ENCODE peak calls at places on chromosomes 6 and 20, in nine cellular contexts. W is mucosa of descending colon, O is heart right ventricle, Q is astrocyte, Z is brain microvascular endothelial cell, D is Peyer's patch, Y is heart left ventricle, K is testis, A is coronary artery. P is an unnamed sample.

GRCh38 chr20:55540013-55540412 is 465.3 kb downstream of the CBLN4 start:
- DNase-seq in W (no peak), O (no peak), Q (no peak), Z (no peak), D (no peak), Y (no peak), K (no peak), A (no peak), P (no peak)

GRCh38 chr6:43972179-43972914 is 154.9 kb downstream of the MRPL14 start:
- DNase-seq in W (no peak), O (no peak), Q (no peak), Z (no peak), D (no peak), Y (no peak), K (no peak), A (peak; percentile 64), P (no peak)

GRCh38 chr20:49361872-49362663 is 84.2 kb upstream of the ZNFX1 start:
- DNase-seq in W (no peak), O (no peak), Q (no peak), Z (no peak), D (no peak), Y (no peak), K (no peak), A (no peak), P (no peak)

GRCh38 chr20:9503530-9504251 is 10.7 kb upstream of the LAMP5 start:
- DNase-seq in W (no peak), O (no peak), Q (peak; percentile 61), Z (peak; percentile 43), D (no peak), Y (no peak), K (no peak), A (no peak), P (no peak)

GRCh38 chr6:4905858-4906257 is 98.0 kb downstream of the RPP40 start:
- DNase-seq in W (no peak), O (no peak), Q (no peak), Z (no peak), D (no peak), Y (no peak), K (no peak), A (no peak), P (no peak)

GRCh38 chr6:42564496-42564890 is 664 bp downstream of the UBR2 start:
- DNase-seq in W (no peak), O (no peak), Q (no peak), Z (no peak), D (no peak), Y (no peak), K (no peak), A (no peak), P (no peak)

GRCh38 chr6:17336425-17336824 is 55.3 kb downstream of the RBM24 start:
- DNase-seq in W (no peak), O (no peak), Q (peak; percentile 26), Z (no peak), D (no peak), Y (no peak), K (no peak), A (no peak), P (no peak)

GRCh38 chr6:169175360-169175887 is 78.2 kb downstream of the THBS2 start:
- DNase-seq in W (no peak), O (no peak), Q (no peak), Z (no peak), D (no peak), Y (no peak), K (no peak), A (no peak), P (no peak)

GRCh38 chr6:40492126-40492525 is 95.0 kb downstream of the LRFN2 start:
- DNase-seq in W (no peak), O (no peak), Q (no peak), Z (no peak), D (no peak), Y (no peak), K (no peak), A (no peak), P (no peak)

GRCh38 chr6:40194771-40195170 is 260.5 kb upstream of the MOCS1 start:
- DNase-seq in W (no peak), O (no peak), Q (no peak), Z (no peak), D (no peak), Y (no peak), K (no peak), A (no peak), P (no peak)

GRCh38 chr6:3013901-3014674 is 14.4 kb downstream of the NQO2 start:
- DNase-seq in W (no peak), O (no peak), Q (no peak), Z (no peak), D (no peak), Y (no peak), K (no peak), A (no peak), P (no peak)

GRCh38 chr20:33475381-33476160 is 14.3 kb upstream of the CBFA2T2 start:
- DNase-seq in W (peak; percentile 69), O (no peak), Q (no peak), Z (no peak), D (no peak), Y (no peak), K (no peak), A (no peak), P (no peak)

GRCh38 chr6:43964659-43965570 is 162.3 kb downstream of the MRPL14 start:
- DNase-seq in W (no peak), O (no peak), Q (no peak), Z (no peak), D (no peak), Y (no peak), K (no peak), A (peak; percentile 62), P (no peak)

GRCh38 chr20:58179083-58179431 is 49.4 kb downstream of the ANKRD60 start:
- DNase-seq in W (peak; percentile 29), O (no peak), Q (no peak), Z (no peak), D (no peak), Y (no peak), K (no peak), A (no peak), P (no peak)
- H3K4me3 ChIP-seq in W (no peak overlapping the region), O (no peak overlapping the region), Q (no peak overlapping the region), Z (no peak overlapping the region), D (no peak overlapping the region), Y (peak overlapping the region; percentile 49), K (peak overlapping the region; percentile 25), A (peak overlapping the region; percentile 62), P (no peak overlapping the region)

DNA sequence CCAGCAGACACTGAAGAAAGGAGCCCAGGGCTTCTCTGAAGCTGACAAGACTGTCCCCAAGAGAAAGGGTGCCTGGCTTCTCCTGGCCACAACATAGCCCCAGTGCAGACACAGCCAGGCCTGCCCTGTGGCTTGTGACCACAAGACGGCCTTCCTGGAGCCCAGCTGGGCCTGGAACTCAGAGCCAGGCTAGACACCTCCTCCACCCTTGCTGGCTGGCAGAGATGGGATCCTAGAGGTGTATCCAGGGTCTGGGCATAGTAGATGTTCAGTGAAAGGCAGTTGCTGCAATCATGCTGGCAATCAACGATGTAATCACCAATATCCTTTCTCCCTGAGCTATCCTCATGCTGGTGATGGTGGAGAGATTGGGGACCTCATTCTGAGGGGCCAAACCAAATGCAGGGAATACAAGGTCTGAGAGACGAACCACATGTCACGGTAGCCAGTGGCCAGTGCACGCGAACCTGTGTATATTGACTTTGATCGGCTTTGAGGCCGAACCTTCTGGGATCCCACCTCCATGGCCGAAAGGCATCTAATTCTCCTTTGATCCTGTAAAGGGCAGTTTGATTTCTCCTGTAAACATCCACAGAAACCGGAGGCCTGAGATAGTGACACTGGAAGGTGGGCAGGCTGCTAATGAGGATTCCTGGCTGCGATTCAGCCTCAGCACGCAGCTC is 115.2 kb downstream of the PSMB1 start:
- DNase-seq in W (no peak), O (no peak), Q (peak; percentile 16), Z (no peak), D (no peak), Y (no peak), K (peak; percentile 5), A (no peak), P (no peak)
- H3K4me3 ChIP-seq in W (no peak overlapping the region), O (peak overlapping the region; percentile 14), Q (peak overlapping the region; percentile 45), Z (no peak overlapping the region), D (no peak overlapping the region), Y (peak overlapping the region; percentile 34), K (no peak overlapping the region), A (peak overlapping the region; percentile 64), P (no peak overlapping the region)

GRCh38 chr6:70955441-70956190 is 1.2 kb downstream of the B3GAT2 start:
- DNase-seq in W (peak; percentile 91), O (peak; percentile 87), Q (peak; percentile 49), Z (peak; percentile 45), D (peak; percentile 76), Y (peak; percentile 80), K (peak; percentile 93), A (no peak), P (peak; percentile 82)
- H3K4me3 ChIP-seq in W (no peak overlapping the region), O (peak overlapping the region; percentile 59), Q (peak overlapping the region; percentile 53), Z (peak overlapping the region; percentile 50), D (peak overlapping the region; percentile 52), Y (peak overlapping the region; percentile 70), K (peak overlapping the region; percentile 45), A (peak overlapping the region; percentile 76), P (peak overlapping the region; percentile 47)

GRCh38 chr6:90273863-90274262 is 22.8 kb downstream of the BACH2 start:
- DNase-seq in W (no peak), O (no peak), Q (no peak), Z (no peak), D (no peak), Y (no peak), K (no peak), A (no peak), P (no peak)
- H3K4me3 ChIP-seq in W (no peak overlapping the region), O (no peak overlapping the region), Q (no peak overlapping the region), Z (no peak overlapping the region), D (no peak overlapping the region), Y (no peak overlapping the region), K (no peak overlapping the region), A (no peak overlapping the region), P (no peak overlapping the region)

DNA sequence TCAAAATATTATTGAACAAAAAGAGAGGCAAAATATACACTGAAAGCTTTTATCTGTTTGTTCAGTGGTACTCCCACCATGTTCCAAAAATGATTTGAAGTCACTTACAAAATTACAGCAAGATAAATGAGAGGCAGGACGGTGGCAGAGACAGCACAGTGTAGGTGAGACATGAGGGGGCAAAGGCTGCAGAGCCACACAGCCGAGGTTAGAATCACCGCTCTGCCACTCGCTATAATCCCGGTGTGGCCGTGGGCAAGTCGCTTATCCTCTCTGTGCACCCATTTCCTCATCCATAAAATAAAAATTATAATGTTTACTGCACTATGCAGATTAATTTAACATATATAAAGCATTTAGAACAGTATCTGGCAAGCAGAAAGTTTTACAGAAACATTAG is 140.1 kb upstream of the BEND6 start:
- DNase-seq in W (no peak), O (no peak), Q (no peak), Z (no peak), D (no peak), Y (no peak), K (no peak), A (no peak), P (no peak)
- H3K4me3 ChIP-seq in W (no peak overlapping the region), O (no peak overlapping the region), Q (no peak overlapping the region), Z (no peak overlapping the region), D (no peak overlapping the region), Y (peak overlapping the region; percentile 3), K (no peak overlapping the region), A (no peak overlapping the region), P (no peak overlapping the region)

GRCh38 chr20:17571967-17572638 is 2.2 kb downstream of the DSTN start:
- DNase-seq in W (no peak), O (no peak), Q (no peak), Z (no peak), D (no peak), Y (no peak), K (no peak), A (no peak), P (no peak)
- H3K4me3 ChIP-seq in W (no peak overlapping the region), O (peak overlapping the region; percentile 87), Q (peak overlapping the region; percentile 100), Z (peak overlapping the region; percentile 88), D (no peak overlapping the region), Y (peak overlapping the region; percentile 85), K (peak overlapping the region; percentile 100), A (peak overlapping the region; percentile 100), P (no peak overlapping the region)